ENCODE peak calls at places on chromosomes 13 and 19, in eight cellular contexts. One of them, this sample, is unnamed.

GRCh38 chr19:44796701-44797115 is 12.2 kb upstream of the BCAM start:
- DNase-seq in upper lobe of right lung: no peak
- DNase-seq in testis: no peak
- DNase-seq in body of pancreas: peak; percentile 57
- DNase-seq in tibial artery: no peak
- DNase-seq in tibial nerve: no peak
- DNase-seq in dorsolateral prefrontal cortex: no peak
- DNase-seq in IMR-90: peak; percentile 23
- DNase-seq in this sample: no peak

GRCh38 chr13:70623260-70623659 is 515.0 kb upstream of the KLHL1 start:
- DNase-seq in upper lobe of right lung: no peak
- DNase-seq in testis: no peak
- DNase-seq in body of pancreas: no peak
- DNase-seq in tibial artery: no peak
- DNase-seq in tibial nerve: no peak
- DNase-seq in dorsolateral prefrontal cortex: no peak
- DNase-seq in IMR-90: peak; percentile 0
- DNase-seq in this sample: no peak

GRCh38 chr13:97125810-97126738 is 96.1 kb upstream of the MBNL2 start:
- DNase-seq in upper lobe of right lung: no peak
- DNase-seq in testis: no peak
- DNase-seq in body of pancreas: no peak
- DNase-seq in tibial artery: no peak
- DNase-seq in tibial nerve: no peak
- DNase-seq in dorsolateral prefrontal cortex: no peak
- DNase-seq in IMR-90: peak; percentile 39
- DNase-seq in this sample: no peak

GRCh38 chr13:75641026-75641425 is 4.9 kb downstream of the LMO7 start:
- DNase-seq in upper lobe of right lung: no peak
- DNase-seq in testis: no peak
- DNase-seq in body of pancreas: no peak
- DNase-seq in tibial artery: no peak
- DNase-seq in tibial nerve: no peak
- DNase-seq in dorsolateral prefrontal cortex: no peak
- DNase-seq in IMR-90: no peak
- DNase-seq in this sample: no peak

GRCh38 chr13:101751488-101751887 is 299.0 kb downstream of the ITGBL1 start:
- DNase-seq in upper lobe of right lung: no peak
- DNase-seq in testis: no peak
- DNase-seq in body of pancreas: no peak
- DNase-seq in tibial artery: no peak
- DNase-seq in tibial nerve: no peak
- DNase-seq in dorsolateral prefrontal cortex: no peak
- DNase-seq in IMR-90: peak; percentile 77
- DNase-seq in this sample: peak; percentile 32

GRCh38 chr19:22545751-22546150 is 88.4 kb upstream of the ZNF492 start:
- DNase-seq in upper lobe of right lung: no peak
- DNase-seq in testis: peak; percentile 86
- DNase-seq in body of pancreas: peak; percentile 73
- DNase-seq in tibial artery: no peak
- DNase-seq in tibial nerve: peak; percentile 57
- DNase-seq in dorsolateral prefrontal cortex: no peak
- DNase-seq in IMR-90: no peak
- DNase-seq in this sample: no peak

GRCh38 chr19:39996218-39996810 is 546 bp upstream of the ZNF546 start:
- DNase-seq in upper lobe of right lung: no peak
- DNase-seq in testis: peak; percentile 28
- DNase-seq in body of pancreas: no peak
- DNase-seq in tibial artery: no peak
- DNase-seq in tibial nerve: no peak
- DNase-seq in dorsolateral prefrontal cortex: peak; percentile 52
- DNase-seq in IMR-90: peak; percentile 70
- DNase-seq in this sample: peak; percentile 3

GRCh38 chr19:7595466-7596133 is at the start of gene CAMSAP3:
- DNase-seq in upper lobe of right lung: peak; percentile 85
- DNase-seq in testis: no peak
- DNase-seq in body of pancreas: peak; percentile 65
- DNase-seq in tibial artery: no peak
- DNase-seq in tibial nerve: no peak
- DNase-seq in dorsolateral prefrontal cortex: no peak
- DNase-seq in IMR-90: no peak
- DNase-seq in this sample: no peak

GRCh38 chr13:20258208-20258962 is 26.3 kb upstream of the GJB6 start:
- DNase-seq in upper lobe of right lung: no peak
- DNase-seq in testis: peak; percentile 24
- DNase-seq in body of pancreas: no peak
- DNase-seq in tibial artery: no peak
- DNase-seq in tibial nerve: peak; percentile 33
- DNase-seq in dorsolateral prefrontal cortex: no peak
- DNase-seq in IMR-90: no peak
- DNase-seq in this sample: no peak

GRCh38 chr13:108158746-108159145 is 56.6 kb downstream of the LIG4 start:
- DNase-seq in upper lobe of right lung: no peak
- DNase-seq in testis: no peak
- DNase-seq in body of pancreas: no peak
- DNase-seq in tibial artery: no peak
- DNase-seq in tibial nerve: no peak
- DNase-seq in dorsolateral prefrontal cortex: no peak
- DNase-seq in IMR-90: no peak
- DNase-seq in this sample: no peak

GRCh38 chr19:39307233-39307821 is 11.1 kb downstream of the IFNL1 start:
- DNase-seq in upper lobe of right lung: peak; percentile 79
- DNase-seq in testis: no peak
- DNase-seq in body of pancreas: no peak
- DNase-seq in tibial artery: peak; percentile 54
- DNase-seq in tibial nerve: no peak
- DNase-seq in dorsolateral prefrontal cortex: no peak
- DNase-seq in IMR-90: no peak
- DNase-seq in this sample: no peak

GRCh38 chr13:59203855-59204254 is 959.9 kb downstream of the DIAPH3 start:
- DNase-seq in upper lobe of right lung: no peak
- DNase-seq in testis: no peak
- DNase-seq in body of pancreas: no peak
- DNase-seq in tibial artery: no peak
- DNase-seq in tibial nerve: no peak
- DNase-seq in dorsolateral prefrontal cortex: no peak
- DNase-seq in IMR-90: no peak
- DNase-seq in this sample: no peak

GRCh38 chr19:50427997-50428425 is 4.7 kb upstream of the MYBPC2 start:
- DNase-seq in upper lobe of right lung: peak; percentile 97
- DNase-seq in testis: peak; percentile 94
- DNase-seq in body of pancreas: peak; percentile 69
- DNase-seq in tibial artery: peak; percentile 90
- DNase-seq in tibial nerve: peak; percentile 68
- DNase-seq in dorsolateral prefrontal cortex: peak; percentile 90
- DNase-seq in IMR-90: peak; percentile 69
- DNase-seq in this sample: peak; percentile 11

GRCh38 chr19:10892256-10892655 is 20.9 kb downstream of the CARM1 start:
- DNase-seq in upper lobe of right lung: no peak
- DNase-seq in testis: no peak
- DNase-seq in body of pancreas: no peak
- DNase-seq in tibial artery: no peak
- DNase-seq in tibial nerve: no peak
- DNase-seq in dorsolateral prefrontal cortex: no peak
- DNase-seq in IMR-90: no peak
- DNase-seq in this sample: no peak

GRCh38 chr13:54611400-54611799 is 1582.8 kb downstream of the OLFM4 start:
- DNase-seq in upper lobe of right lung: no peak
- DNase-seq in testis: no peak
- DNase-seq in body of pancreas: no peak
- DNase-seq in tibial artery: no peak
- DNase-seq in tibial nerve: no peak
- DNase-seq in dorsolateral prefrontal cortex: no peak
- DNase-seq in IMR-90: no peak
- DNase-seq in this sample: no peak

GRCh38 chr19:28024920-28025319 is 1188.0 kb downstream of the UQCRFS1 start:
- DNase-seq in upper lobe of right lung: no peak
- DNase-seq in testis: no peak
- DNase-seq in body of pancreas: no peak
- DNase-seq in tibial artery: no peak
- DNase-seq in tibial nerve: no peak
- DNase-seq in dorsolateral prefrontal cortex: no peak
- DNase-seq in IMR-90: no peak
- DNase-seq in this sample: no peak

GRCh38 chr19:55670280-55671053 is 4.6 kb upstream of the EPN1 start:
- DNase-seq in upper lobe of right lung: no peak
- DNase-seq in testis: no peak
- DNase-seq in body of pancreas: no peak
- DNase-seq in tibial artery: peak; percentile 68
- DNase-seq in tibial nerve: no peak
- DNase-seq in dorsolateral prefrontal cortex: no peak
- DNase-seq in IMR-90: peak; percentile 20
- DNase-seq in this sample: no peak

GRCh38 chr19:17171874-17172273 is 43.3 kb upstream of the USE1 start:
- DNase-seq in upper lobe of right lung: no peak
- DNase-seq in testis: no peak
- DNase-seq in body of pancreas: no peak
- DNase-seq in tibial artery: no peak
- DNase-seq in tibial nerve: no peak
- DNase-seq in dorsolateral prefrontal cortex: no peak
- DNase-seq in IMR-90: no peak
- DNase-seq in this sample: no peak
- H3K27ac ChIP-seq in upper lobe of right lung: no peak overlapping the region
- H3K27ac ChIP-seq in testis: no peak overlapping the region
- H3K27ac ChIP-seq in body of pancreas: no peak overlapping the region
- H3K27ac ChIP-seq in tibial artery: no peak overlapping the region
- H3K27ac ChIP-seq in tibial nerve: no peak overlapping the region
- H3K27ac ChIP-seq in dorsolateral prefrontal cortex: no peak overlapping the region
- H3K27ac ChIP-seq in IMR-90: no peak overlapping the region
- H3K27ac ChIP-seq in this sample: no peak overlapping the region

GRCh38 chr13:106151056-106151699 is 384.3 kb downstream of the EFNB2 start:
- DNase-seq in upper lobe of right lung: no peak
- DNase-seq in testis: no peak
- DNase-seq in body of pancreas: no peak
- DNase-seq in tibial artery: no peak
- DNase-seq in tibial nerve: no peak
- DNase-seq in dorsolateral prefrontal cortex: no peak
- DNase-seq in IMR-90: peak; percentile 84
- DNase-seq in this sample: peak; percentile 59

GRCh38 chr13:106143392-106143791 is 392.1 kb downstream of the EFNB2 start:
- DNase-seq in upper lobe of right lung: no peak
- DNase-seq in testis: no peak
- DNase-seq in body of pancreas: no peak
- DNase-seq in tibial artery: no peak
- DNase-seq in tibial nerve: no peak
- DNase-seq in dorsolateral prefrontal cortex: no peak
- DNase-seq in IMR-90: peak; percentile 90
- DNase-seq in this sample: peak; percentile 61

GRCh38 chr13:106143930-106144709 is 391.3 kb downstream of the EFNB2 start:
- DNase-seq in upper lobe of right lung: no peak
- DNase-seq in testis: no peak
- DNase-seq in body of pancreas: peak; percentile 36
- DNase-seq in tibial artery: no peak
- DNase-seq in tibial nerve: no peak
- DNase-seq in dorsolateral prefrontal cortex: no peak
- DNase-seq in IMR-90: no peak
- DNase-seq in this sample: no peak

GRCh38 chr13:106145070-106145469 is 390.4 kb downstream of the EFNB2 start:
- DNase-seq in upper lobe of right lung: no peak
- DNase-seq in testis: no peak
- DNase-seq in body of pancreas: no peak
- DNase-seq in tibial artery: no peak
- DNase-seq in tibial nerve: no peak
- DNase-seq in dorsolateral prefrontal cortex: no peak
- DNase-seq in IMR-90: no peak
- DNase-seq in this sample: no peak

DNA sequence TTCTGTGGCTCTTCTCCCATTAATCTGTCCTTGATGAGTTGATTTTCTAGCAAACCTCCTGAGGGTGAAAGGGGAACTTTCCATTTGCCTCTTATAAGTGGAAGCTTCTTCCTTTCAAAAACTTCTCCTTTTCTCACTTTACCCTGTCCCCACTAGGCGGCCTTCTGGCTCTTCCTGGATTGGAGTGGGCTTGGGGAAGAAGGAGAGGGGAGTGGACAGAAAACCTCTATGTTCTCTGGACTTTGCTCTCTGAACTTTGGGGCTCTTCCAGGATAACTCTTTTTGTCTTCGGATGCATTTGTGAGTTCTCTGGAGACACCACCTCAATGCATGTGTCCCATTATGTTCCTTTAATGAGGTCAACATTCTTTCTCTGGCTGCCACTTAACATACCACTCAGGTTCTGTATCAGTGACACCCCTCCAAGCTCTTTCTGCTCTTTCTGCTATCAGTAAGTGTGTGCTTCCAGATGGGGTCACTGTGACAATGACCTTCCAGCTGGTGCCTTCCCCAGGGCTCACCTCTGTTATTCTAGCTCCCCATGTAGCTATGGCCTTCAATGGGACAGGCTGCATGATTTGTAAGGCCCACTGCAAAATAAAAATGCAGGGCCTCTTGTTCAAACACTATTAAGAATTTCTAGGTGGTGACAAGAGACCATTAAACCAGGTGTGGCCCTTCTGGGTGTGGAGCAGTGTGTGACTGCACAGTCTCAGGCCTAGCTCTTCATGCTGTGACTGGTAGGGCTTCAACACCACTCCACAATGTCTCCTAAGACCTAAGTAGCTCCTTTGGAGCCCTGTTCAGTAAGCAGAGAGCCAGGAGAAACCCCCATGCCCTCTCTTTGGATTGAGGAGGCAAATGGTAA is 389.2 kb downstream of the EFNB2 start:
- DNase-seq in upper lobe of right lung: no peak
- DNase-seq in testis: no peak
- DNase-seq in body of pancreas: no peak
- DNase-seq in tibial artery: no peak
- DNase-seq in tibial nerve: no peak
- DNase-seq in dorsolateral prefrontal cortex: no peak
- DNase-seq in IMR-90: no peak
- DNase-seq in this sample: no peak
- TF ChIP-seq CTCF in upper lobe of right lung: no peak
- TF ChIP-seq CTCF in testis: no peak
- TF ChIP-seq CTCF in body of pancreas: no peak
- TF ChIP-seq CTCF in tibial artery: no peak
- TF ChIP-seq CTCF in tibial nerve: no peak
- TF ChIP-seq CTCF in dorsolateral prefrontal cortex: no peak
- TF ChIP-seq CTCF in IMR-90: no peak
- TF ChIP-seq CTCF in this sample: no peak

DNA sequence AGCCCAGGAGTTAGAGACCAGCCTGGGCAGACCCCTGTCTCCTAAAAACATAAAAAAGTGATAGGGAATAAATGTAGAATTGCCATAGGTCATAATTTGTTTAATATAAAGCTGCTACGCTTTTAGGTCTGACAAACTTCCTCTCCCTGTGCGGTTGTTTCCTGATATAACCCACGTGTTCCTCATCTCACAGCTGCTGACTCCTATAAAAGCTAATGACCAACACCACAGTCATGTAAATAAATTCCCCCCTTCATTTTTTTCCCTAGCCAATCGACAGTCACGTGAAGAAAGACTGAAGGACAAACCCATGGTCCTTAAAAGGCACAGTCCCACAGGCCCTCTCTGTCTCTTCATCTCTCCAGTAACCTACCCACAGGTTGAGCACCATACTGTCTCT is 27.5 kb downstream of the ZNF266 start:
- DNase-seq in upper lobe of right lung: no peak
- DNase-seq in testis: no peak
- DNase-seq in body of pancreas: no peak
- DNase-seq in tibial artery: no peak
- DNase-seq in tibial nerve: no peak
- DNase-seq in dorsolateral prefrontal cortex: no peak
- DNase-seq in IMR-90: no peak
- DNase-seq in this sample: no peak
- H3K4me3 ChIP-seq in upper lobe of right lung: no peak overlapping the region
- H3K4me3 ChIP-seq in testis: no peak overlapping the region
- H3K4me3 ChIP-seq in body of pancreas: no peak overlapping the region
- H3K4me3 ChIP-seq in tibial artery: no peak overlapping the region
- H3K4me3 ChIP-seq in tibial nerve: no peak overlapping the region
- H3K4me3 ChIP-seq in dorsolateral prefrontal cortex: no peak overlapping the region
- H3K4me3 ChIP-seq in IMR-90: no peak overlapping the region
- H3K4me3 ChIP-seq in this sample: no peak overlapping the region

GRCh38 chr19:52296773-52297600 is at the start of gene ZNF480:
- DNase-seq in upper lobe of right lung: peak; percentile 91
- DNase-seq in testis: peak; percentile 87
- DNase-seq in body of pancreas: peak; percentile 86
- DNase-seq in tibial artery: peak; percentile 89
- DNase-seq in tibial nerve: peak; percentile 81
- DNase-seq in dorsolateral prefrontal cortex: peak; percentile 80
- DNase-seq in IMR-90: peak; percentile 73
- DNase-seq in this sample: peak; percentile 47
- H3K27ac ChIP-seq in upper lobe of right lung: peak within 1 kb of the TSS; percentile 93
- H3K27ac ChIP-seq in testis: peak within 1 kb of the TSS; percentile 70
- H3K27ac ChIP-seq in body of pancreas: peak within 1 kb of the TSS; percentile 95
- H3K27ac ChIP-seq in tibial artery: peak within 1 kb of the TSS; percentile 97
- H3K27ac ChIP-seq in tibial nerve: peak within 1 kb of the TSS; percentile 95
- H3K27ac ChIP-seq in dorsolateral prefrontal cortex: peak within 1 kb of the TSS; percentile 62
- H3K27ac ChIP-seq in IMR-90: peak within 1 kb of the TSS; percentile 95
- H3K27ac ChIP-seq in this sample: peak within 1 kb of the TSS; percentile 99

This sample was measured in AG04450.